ENCODE peak calls at places on chromosome 11, in five cellular contexts. N is AG04450, G is mammary epithelial cell, R is stomach, F is AG09319. V is an unnamed sample.

GRCh38 chr11:78220218-78221157 is 31.8 kb downstream of the USP35 start:
- DNase-seq in N (no peak), G (no peak), R (no peak), F (no peak), V (no peak)

GRCh38 chr11:62627718-62628117 is 5.9 kb upstream of the B3GAT3 start:
- DNase-seq in N (no peak), G (no peak), R (no peak), F (no peak), V (no peak)

GRCh38 chr11:73139476-73140198 is 2.5 kb downstream of the FCHSD2 start:
- DNase-seq in N (no peak), G (no peak), R (no peak), F (no peak), V (no peak)

GRCh38 chr11:105582497-105582896 is 27.4 kb upstream of the GRIA4 start:
- DNase-seq in N (no peak), G (peak), R (no peak), F (no peak), V (no peak)

GRCh38 chr11:27795955-27796861 is 96.0 kb upstream of the BDNF start:
- DNase-seq in N (no peak), G (no peak), R (peak), F (no peak), V (no peak)

GRCh38 chr11:72221386-72221785 is 3.2 kb upstream of the INPPL1 start:
- DNase-seq in N (no peak), G (no peak), R (peak), F (no peak), V (no peak)

GRCh38 chr11:38089728-38090127 is 1491.7 kb upstream of the RAG2 start:
- DNase-seq in N (no peak), G (peak), R (no peak), F (no peak), V (no peak)

GRCh38 chr11:12222099-12222751 is 111.8 kb downstream of the MICAL2 start:
- DNase-seq in N (no peak), G (no peak), R (peak), F (no peak), V (no peak)

GRCh38 chr11:133064152-133064877 is 468.0 kb downstream of the OPCML start:
- DNase-seq in N (peak), G (peak), R (peak), F (no peak), V (peak)

GRCh38 chr11:95764267-95764898 is 25.2 kb downstream of the FAM76B start:
- DNase-seq in N (peak), G (peak), R (no peak), F (peak), V (no peak)

GRCh38 chr11:85180528-85180927 is 446.6 kb downstream of the DLG2 start:
- DNase-seq in N (no peak), G (no peak), R (no peak), F (no peak), V (no peak)

GRCh38 chr11:85187992-85188391 is 439.2 kb downstream of the DLG2 start:
- DNase-seq in N (no peak), G (no peak), R (no peak), F (no peak), V (no peak)

DNA sequence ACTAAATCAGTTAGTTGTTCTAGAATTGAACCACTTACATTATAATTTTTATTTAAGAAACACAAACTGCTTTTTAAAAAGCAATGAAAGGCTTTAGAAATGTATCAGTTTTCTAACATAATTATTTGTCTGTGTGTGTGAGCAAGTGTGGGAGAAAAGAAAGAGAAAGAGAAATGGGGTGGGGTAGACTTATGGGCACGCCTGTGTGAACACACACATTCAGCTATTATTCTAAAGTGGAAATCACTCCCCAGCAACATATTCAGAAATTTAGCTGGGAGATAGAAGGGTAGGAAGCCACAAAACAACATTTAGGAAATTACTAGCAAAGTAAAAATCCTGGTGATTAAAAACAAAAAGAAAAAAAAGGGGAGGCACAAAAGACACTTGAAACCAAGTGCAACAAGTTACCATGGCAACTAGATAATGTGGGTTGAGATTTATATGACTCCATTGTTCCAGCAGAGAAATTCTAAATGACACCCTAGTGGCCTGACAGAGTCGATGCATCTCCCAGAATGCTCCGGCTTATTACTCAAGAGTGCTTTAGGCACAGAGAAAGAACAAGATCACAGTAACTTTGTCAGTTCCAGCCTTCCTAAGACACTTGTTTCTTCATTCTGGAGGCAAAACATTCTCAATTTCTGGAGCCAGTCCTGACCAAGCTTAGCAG is 444.6 kb downstream of the DLG2 start:
- DNase-seq in N (no peak), G (peak), R (no peak), F (no peak), V (no peak)
- TF ChIP-seq CTCF in N (peak), G (peak), R (no peak), F (peak), V (peak)

DNA sequence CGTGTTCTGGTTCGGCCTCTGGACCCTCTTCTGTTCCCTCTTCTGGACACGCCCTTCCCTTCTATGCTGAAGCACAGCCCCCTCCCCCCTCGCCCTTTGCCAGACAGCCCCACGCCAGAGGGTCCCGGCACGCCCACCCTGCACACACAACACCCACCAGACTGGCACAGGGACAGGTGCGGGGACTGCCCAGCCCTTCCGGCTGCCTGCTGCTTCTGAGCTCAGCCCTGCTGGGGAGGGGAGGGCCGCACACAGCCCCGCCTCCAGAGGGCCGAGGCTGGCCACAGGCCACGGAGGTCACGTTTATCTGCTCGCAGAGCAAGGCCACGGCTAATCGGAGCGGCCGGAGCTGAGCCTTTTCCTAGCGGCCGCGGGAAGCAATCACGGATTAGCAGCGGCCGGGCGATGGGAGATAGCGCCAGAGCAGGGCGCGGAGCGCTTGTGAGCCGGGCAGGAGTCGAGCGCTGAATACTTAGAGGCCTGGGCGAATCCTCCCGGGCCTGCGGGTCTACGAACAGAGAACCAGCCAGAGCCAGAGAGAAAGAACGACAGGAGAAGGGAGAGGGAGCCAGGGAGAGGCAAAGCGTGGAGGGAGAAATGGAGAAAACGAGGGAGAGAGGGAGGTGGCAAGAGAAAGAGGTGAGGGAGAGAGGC is 21.5 kb downstream of the OTUB1 start:
- DNase-seq in N (no peak), G (no peak), R (peak), F (no peak), V (no peak)
- TF ChIP-seq CTCF in N (no peak), G (peak), R (peak), F (peak), V (no peak)

GRCh38 chr11:90171359-90171758 is 36.9 kb downstream of the NAALAD2 start:
- DNase-seq in N (no peak), G (no peak), R (no peak), F (no peak), V (no peak)

GRCh38 chr11:90168571-90168970 is 34.1 kb downstream of the NAALAD2 start:
- DNase-seq in N (no peak), G (no peak), R (no peak), F (no peak), V (no peak)
- TF ChIP-seq CTCF in N (no peak), G (no peak), R (no peak), F (no peak), V (no peak)

DNA sequence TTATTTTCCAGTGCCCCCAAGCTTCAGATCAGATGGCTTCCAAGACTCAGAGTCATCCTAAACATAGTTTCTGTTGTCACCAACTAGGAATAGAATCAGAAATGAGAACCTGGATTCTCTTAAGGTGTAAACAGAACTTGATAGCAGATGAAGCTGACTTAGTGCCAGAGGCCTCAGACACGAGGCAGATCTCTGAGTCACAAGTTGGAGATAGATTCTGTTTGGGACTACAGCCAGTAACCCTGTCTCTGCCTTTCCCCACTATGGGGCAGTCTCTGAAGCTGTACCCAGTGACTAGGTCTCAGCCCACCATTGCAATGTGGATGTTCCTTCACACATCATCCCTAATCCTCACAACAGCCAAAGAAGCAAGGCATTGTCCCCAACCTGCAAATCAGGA is 25.4 kb downstream of the NEU3 start:
- DNase-seq in N (peak), G (peak), R (no peak), F (peak), V (peak)
- TF ChIP-seq CTCF in N (peak), G (peak), R (no peak), F (peak), V (no peak)

GRCh38 chr11:114912826-114913225 is 234.5 kb downstream of the NXPE2 start:
- DNase-seq in N (no peak), G (no peak), R (no peak), F (no peak), V (no peak)

GRCh38 chr11:114914231-114915005 is 236.1 kb downstream of the NXPE2 start:
- DNase-seq in N (no peak), G (no peak), R (no peak), F (no peak), V (no peak)

GRCh38 chr11:114909866-114910265 is 231.5 kb downstream of the NXPE2 start:
- DNase-seq in N (no peak), G (no peak), R (no peak), F (no peak), V (no peak)
- TF ChIP-seq CTCF in N (no peak), G (no peak), R (no peak), F (no peak), V (no peak)

GRCh38 chr11:118290923-118291322 is 13.6 kb upstream of the CD3E start:
- DNase-seq in N (no peak), G (peak), R (peak), F (no peak), V (no peak)
- TF ChIP-seq CTCF in N (no peak), G (peak), R (peak), F (no peak), V (no peak)

DNA sequence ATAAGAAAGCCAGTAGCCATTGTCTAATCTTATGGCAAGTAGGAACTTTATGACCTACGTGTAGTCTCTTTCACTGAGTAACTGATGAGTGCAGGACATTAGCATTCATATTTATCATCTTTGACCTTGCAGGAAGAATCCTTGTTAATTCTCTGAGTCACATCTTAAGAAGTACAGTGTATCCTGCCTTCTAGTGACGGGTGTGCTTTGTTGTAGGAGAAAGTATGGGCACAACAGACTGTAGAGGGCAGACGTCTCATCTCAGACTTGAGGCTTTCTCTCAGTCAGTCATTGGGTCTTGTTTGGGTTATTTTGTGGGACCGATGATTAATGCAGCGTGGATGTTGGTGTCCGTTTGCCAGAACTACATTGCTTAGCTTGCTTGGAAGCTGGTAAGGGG is 6.8 kb downstream of the RNF214 start:
- DNase-seq in N (peak), G (peak), R (no peak), F (peak), V (peak)
- TF ChIP-seq CTCF in N (peak), G (peak), R (no peak), F (peak), V (peak)

GRCh38 chr11:17767301-17767885 is 32.8 kb downstream of the KCNC1 start:
- DNase-seq in N (no peak), G (no peak), R (no peak), F (no peak), V (no peak)

GRCh38 chr11:17768547-17768946 is 34.0 kb downstream of the KCNC1 start:
- DNase-seq in N (no peak), G (no peak), R (no peak), F (no peak), V (no peak)

GRCh38 chr11:17767914-17768313 is 33.3 kb downstream of the KCNC1 start:
- DNase-seq in N (no peak), G (no peak), R (no peak), F (no peak), V (no peak)

GRCh38 chr11:17765381-17766359 is 31.1 kb downstream of the KCNC1 start:
- DNase-seq in N (no peak), G (no peak), R (no peak), F (no peak), V (no peak)

DNA sequence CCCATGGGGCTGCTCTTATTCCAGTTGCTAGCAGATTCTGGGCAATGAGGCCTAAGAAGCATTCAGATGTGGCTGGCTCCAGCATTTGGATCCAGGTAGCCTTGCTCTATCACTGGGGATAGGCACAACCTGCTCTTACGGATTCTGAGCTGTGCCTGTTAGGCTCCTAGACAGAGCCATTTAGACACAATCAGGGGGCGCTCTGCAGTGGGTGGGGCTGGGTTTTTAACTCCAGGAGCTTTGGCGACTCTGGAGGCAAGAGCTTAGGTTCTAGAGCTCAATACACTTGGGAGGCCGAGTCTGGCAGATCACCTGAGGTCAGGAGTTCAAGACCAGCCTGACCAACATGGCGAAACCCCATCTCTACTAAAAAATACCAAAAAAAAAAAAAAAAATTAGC is 32.0 kb downstream of the KCNC1 start:
- DNase-seq in N (no peak), G (no peak), R (no peak), F (no peak), V (no peak)
- TF ChIP-seq CTCF in N (peak), G (peak), R (no peak), F (no peak), V (no peak)

V was measured in AG04449.